ENCODE peak calls at places on chromosomes 5 and 9, in nine cellular contexts. H is OCI-LY7, I is HFF-Myc, G is cardiac fibroblast, T is fibroblast of pulmonary artery, D is ovary, L is AG09309, S is left ventricle myocardium inferior, K is IMR-90. X is an unnamed sample.

GRCh38 chr9:71783120-71783523 is 14.8 kb upstream of the CEMIP2 start:
- DNase-seq in G (no peak), H (peak; percentile 75), D (no peak), S (no peak), I (no peak), L (no peak), T (no peak), K (peak; percentile 19), X (no peak)

GRCh38 chr5:160233215-160233614 is 3.9 kb downstream of the FABP6 start:
- DNase-seq in I (no peak), S (no peak), H (no peak), T (peak; percentile 10), G (no peak), D (no peak), K (peak; percentile 30), L (no peak), X (no peak)

GRCh38 chr5:32510860-32511259 is 66.3 kb upstream of the ZFR start:
- DNase-seq in T (no peak), I (no peak), H (no peak), S (no peak), L (no peak), K (no peak), D (no peak), G (no peak), X (no peak)

GRCh38 chr5:107948377-107948776 is 277.6 kb upstream of the EFNA5 start:
- DNase-seq in G (no peak), S (no peak), L (no peak), I (no peak), H (no peak), K (no peak), T (no peak), D (no peak), X (no peak)

GRCh38 chr5:80508844-80509243 is 20.9 kb downstream of the FAM151B start:
- DNase-seq in G (no peak), S (no peak), D (no peak), H (no peak), I (no peak), T (no peak), K (no peak), L (no peak), X (no peak)

GRCh38 chr5:53063176-53063575 is 46.4 kb downstream of the MOCS2 start:
- DNase-seq in T (peak; percentile 49), H (no peak), G (peak; percentile 66), K (peak; percentile 43), S (no peak), I (no peak), L (no peak), D (no peak), X (no peak)

GRCh38 chr9:76989501-76989900 is 30.0 kb upstream of the FOXB2 start:
- DNase-seq in G (no peak), H (no peak), I (no peak), L (no peak), S (no peak), K (no peak), D (no peak), T (no peak), X (no peak)

GRCh38 chr5:175606409-175606808 is 51.5 kb upstream of the HRH2 start:
- DNase-seq in I (no peak), S (no peak), D (no peak), G (no peak), T (no peak), L (no peak), K (no peak), H (no peak), X (no peak)

GRCh38 chr9:121171236-121171635 is 30.4 kb downstream of the RAB14 start:
- DNase-seq in H (no peak), L (no peak), T (no peak), S (no peak), D (no peak), G (no peak), I (no peak), K (no peak), X (no peak)

GRCh38 chr9:136806067-136806466 is 1.7 kb upstream of the RABL6 start:
- DNase-seq in S (peak; percentile 13), L (no peak), K (no peak), T (no peak), H (no peak), D (no peak), I (no peak), G (no peak), X (no peak)

GRCh38 chr5:129082225-129083136 is 12.1 kb upstream of the ISOC1 start:
- DNase-seq in I (no peak), K (no peak), L (no peak), D (no peak), H (no peak), T (no peak), G (no peak), S (no peak), X (no peak)

GRCh38 chr5:119329701-119330100 is 26.1 kb upstream of the TNFAIP8 start:
- DNase-seq in L (no peak), S (no peak), T (no peak), H (no peak), D (no peak), K (peak; percentile 43), I (no peak), G (no peak), X (no peak)

GRCh38 chr9:21836437-21837161 is 34.2 kb downstream of the MTAP start:
- DNase-seq in K (peak; percentile 100), H (no peak), T (peak; percentile 97), S (no peak), D (no peak), L (peak; percentile 98), I (peak; percentile 99), G (peak; percentile 99), X (peak; percentile 97)

GRCh38 chr5:4907636-4908035 is 232.5 kb upstream of the ADAMTS16 start:
- DNase-seq in S (no peak), G (no peak), K (no peak), I (no peak), D (no peak), T (no peak), H (no peak), L (no peak), X (no peak)

GRCh38 chr9:100598641-100599145 is 20.8 kb downstream of the CAVIN4 start:
- DNase-seq in I (no peak), G (peak; percentile 78), S (peak; percentile 80), K (peak; percentile 71), L (no peak), H (peak; percentile 74), T (peak; percentile 79), D (peak; percentile 72), X (no peak)

GRCh38 chr5:95631265-95631957 is 11.5 kb downstream of the GPR150 start:
- DNase-seq in T (peak; percentile 86), S (no peak), I (peak; percentile 44), K (peak; percentile 89), L (peak; percentile 77), G (peak; percentile 89), D (no peak), H (no peak), X (peak; percentile 62)

GRCh38 chr9:81266674-81267073 is 422.7 kb downstream of the TLE1 start:
- DNase-seq in S (no peak), L (no peak), T (peak; percentile 17), K (peak; percentile 78), I (no peak), H (no peak), G (peak; percentile 68), D (no peak), X (no peak)

GRCh38 chr9:123820139-123820538 is 109.8 kb downstream of the DENND1A start:
- DNase-seq in G (no peak), I (no peak), H (no peak), K (no peak), D (no peak), S (no peak), T (no peak), L (no peak), X (no peak)

GRCh38 chr5:167284491-167284890 is 1007.0 kb upstream of the WWC1 start:
- DNase-seq in H (no peak), G (peak; percentile 17), T (peak; percentile 11), K (peak; percentile 70), D (no peak), L (peak; percentile 8), S (no peak), I (no peak), X (no peak)

GRCh38 chr5:11062379-11062778 is 301.3 kb upstream of the DAP start:
- DNase-seq in H (no peak), D (no peak), L (no peak), T (no peak), S (no peak), I (no peak), G (no peak), K (peak; percentile 2), X (no peak)
- TF ChIP-seq CTCF in H (no peak), D (no peak), L (no peak), T (no peak), S (peak; percentile 22), I (no peak), G (no peak), K (no peak), X (no peak)

GRCh38 chr5:43676083-43676840 is 73.3 kb downstream of the NNT start:
- DNase-seq in H (no peak), L (no peak), S (no peak), G (no peak), I (no peak), D (no peak), K (peak; percentile 36), T (peak; percentile 5), X (no peak)
- H3K4me3 ChIP-seq in H (no peak overlapping the region), L (no peak overlapping the region), S (no peak overlapping the region), G (no peak overlapping the region), I (no peak overlapping the region), D (no peak overlapping the region), K (no peak overlapping the region), T (no peak overlapping the region), X (no peak overlapping the region)

DNA sequence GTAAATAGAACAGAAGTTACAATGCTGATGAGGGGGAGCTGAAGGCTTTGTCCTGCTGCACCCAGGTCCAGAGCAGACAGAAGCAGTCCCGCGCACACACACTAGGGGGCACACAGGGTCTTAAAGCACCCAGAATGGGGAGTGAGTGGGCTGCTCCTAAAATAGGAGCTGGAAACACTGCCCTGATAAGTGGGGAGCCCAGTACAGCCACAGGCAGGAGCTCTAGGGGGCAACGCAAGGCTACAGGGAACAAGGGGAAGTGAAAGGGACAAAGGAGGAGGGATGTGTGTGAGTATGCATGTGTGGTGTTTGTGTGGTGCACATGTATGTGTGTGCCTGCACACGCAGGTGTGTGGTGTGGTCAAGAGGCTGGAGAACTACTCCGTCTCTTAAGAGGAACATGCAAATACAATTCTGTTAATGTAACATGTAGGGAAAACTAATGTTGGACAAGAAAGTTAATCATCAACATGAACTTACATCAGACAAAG is 191.5 kb downstream of the ROR2 start:
- DNase-seq in I (peak; percentile 70), L (no peak), K (peak; percentile 58), S (no peak), H (peak; percentile 40), T (peak; percentile 68), D (no peak), G (peak; percentile 55), X (no peak)
- TF ChIP-seq CTCF in I (peak; percentile 92), L (peak; percentile 82), K (peak; percentile 68), S (peak; percentile 36), H (peak; percentile 79), T (peak; percentile 85), D (no peak), G (peak; percentile 76), X (peak; percentile 83)

GRCh38 chr5:91240175-91240574 is 142.9 kb downstream of the ARRDC3 start:
- DNase-seq in L (no peak), S (no peak), T (no peak), D (no peak), H (no peak), G (no peak), I (no peak), K (no peak), X (no peak)

GRCh38 chr5:91232523-91232922 is 150.6 kb downstream of the ARRDC3 start:
- DNase-seq in K (no peak), S (no peak), T (no peak), D (no peak), G (no peak), L (no peak), I (no peak), H (no peak), X (no peak)

GRCh38 chr5:91235194-91235793 is 147.8 kb downstream of the ARRDC3 start:
- DNase-seq in D (peak; percentile 11), L (no peak), T (no peak), S (no peak), H (no peak), I (no peak), G (no peak), K (no peak), X (no peak)
- H3K4me3 ChIP-seq in D (no peak overlapping the region), L (no peak overlapping the region), T (no peak overlapping the region), S (no peak overlapping the region), H (no peak overlapping the region), I (no peak overlapping the region), G (no peak overlapping the region), K (no peak overlapping the region), X (no peak overlapping the region)

X was measured in AG04449.